ENCODE peak calls at places on chromosomes 1 and 21, in nine cellular contexts. One of them, this sample, is unnamed.

GRCh38 chr1:10726355-10726754 is 70.1 kb downstream of the CASZ1 start:
- DNase-seq in lower leg skin: no peak
- DNase-seq in stimulated activated CD8-positive, alpha-beta memory T cell treated with anti-CD3 and anti-CD28 coated beads, Interleukin-15, amount 100 ng/mL, for 1 hour: no peak
- DNase-seq in H7: no peak
- DNase-seq in SK-N-DZ: no peak
- DNase-seq in posterior cingulate gyrus: peak; percentile 43
- DNase-seq in lower lobe of right lung: peak; percentile 80
- DNase-seq in NCI-H2029 treated with DMSO at 0.1 percent for 48 hours: no peak
- DNase-seq in CD4-positive, CD25-positive, alpha-beta regulatory T cell: no peak
- DNase-seq in this sample: no peak

GRCh38 chr1:223474804-223475203 is 81.6 kb downstream of the CCDC185 start:
- DNase-seq in CD4-positive, CD25-positive, alpha-beta regulatory T cell: no peak
- DNase-seq in SK-N-DZ: no peak
- DNase-seq in posterior cingulate gyrus: no peak
- DNase-seq in lower lobe of right lung: no peak
- DNase-seq in lower leg skin: peak; percentile 81
- DNase-seq in NCI-H2029 treated with DMSO at 0.1 percent for 48 hours: no peak
- DNase-seq in H7: no peak
- DNase-seq in stimulated activated CD8-positive, alpha-beta memory T cell treated with anti-CD3 and anti-CD28 coated beads, Interleukin-15, amount 100 ng/mL, for 1 hour: no peak
- DNase-seq in this sample: no peak

GRCh38 chr1:23908453-23909341 is 4.5 kb downstream of the CNR2 start:
- DNase-seq in CD4-positive, CD25-positive, alpha-beta regulatory T cell: no peak
- DNase-seq in lower lobe of right lung: no peak
- DNase-seq in NCI-H2029 treated with DMSO at 0.1 percent for 48 hours: no peak
- DNase-seq in lower leg skin: no peak
- DNase-seq in SK-N-DZ: no peak
- DNase-seq in H7: no peak
- DNase-seq in stimulated activated CD8-positive, alpha-beta memory T cell treated with anti-CD3 and anti-CD28 coated beads, Interleukin-15, amount 100 ng/mL, for 1 hour: no peak
- DNase-seq in posterior cingulate gyrus: no peak
- DNase-seq in this sample: no peak

GRCh38 chr1:212968385-212968863 is 18.1 kb downstream of the VASH2 start:
- DNase-seq in lower lobe of right lung: no peak
- DNase-seq in SK-N-DZ: no peak
- DNase-seq in posterior cingulate gyrus: no peak
- DNase-seq in H7: no peak
- DNase-seq in stimulated activated CD8-positive, alpha-beta memory T cell treated with anti-CD3 and anti-CD28 coated beads, Interleukin-15, amount 100 ng/mL, for 1 hour: no peak
- DNase-seq in lower leg skin: no peak
- DNase-seq in CD4-positive, CD25-positive, alpha-beta regulatory T cell: no peak
- DNase-seq in NCI-H2029 treated with DMSO at 0.1 percent for 48 hours: no peak
- DNase-seq in this sample: no peak

GRCh38 chr1:94056171-94056570 is 64.8 kb downstream of the ABCA4 start:
- DNase-seq in NCI-H2029 treated with DMSO at 0.1 percent for 48 hours: no peak
- DNase-seq in posterior cingulate gyrus: no peak
- DNase-seq in lower lobe of right lung: no peak
- DNase-seq in H7: no peak
- DNase-seq in lower leg skin: no peak
- DNase-seq in CD4-positive, CD25-positive, alpha-beta regulatory T cell: no peak
- DNase-seq in stimulated activated CD8-positive, alpha-beta memory T cell treated with anti-CD3 and anti-CD28 coated beads, Interleukin-15, amount 100 ng/mL, for 1 hour: no peak
- DNase-seq in SK-N-DZ: no peak
- DNase-seq in this sample: no peak

GRCh38 chr1:20280906-20281305 is 9.8 kb upstream of the VWA5B1 start:
- DNase-seq in NCI-H2029 treated with DMSO at 0.1 percent for 48 hours: no peak
- DNase-seq in lower leg skin: no peak
- DNase-seq in stimulated activated CD8-positive, alpha-beta memory T cell treated with anti-CD3 and anti-CD28 coated beads, Interleukin-15, amount 100 ng/mL, for 1 hour: no peak
- DNase-seq in SK-N-DZ: no peak
- DNase-seq in posterior cingulate gyrus: no peak
- DNase-seq in lower lobe of right lung: no peak
- DNase-seq in H7: no peak
- DNase-seq in CD4-positive, CD25-positive, alpha-beta regulatory T cell: no peak
- DNase-seq in this sample: no peak

GRCh38 chr1:2358651-2359640 is 32.4 kb downstream of the MORN1 start:
- DNase-seq in lower lobe of right lung: peak; percentile 28
- DNase-seq in lower leg skin: peak; percentile 72
- DNase-seq in stimulated activated CD8-positive, alpha-beta memory T cell treated with anti-CD3 and anti-CD28 coated beads, Interleukin-15, amount 100 ng/mL, for 1 hour: no peak
- DNase-seq in CD4-positive, CD25-positive, alpha-beta regulatory T cell: no peak
- DNase-seq in SK-N-DZ: no peak
- DNase-seq in posterior cingulate gyrus: peak; percentile 17
- DNase-seq in NCI-H2029 treated with DMSO at 0.1 percent for 48 hours: no peak
- DNase-seq in H7: no peak
- DNase-seq in this sample: peak; percentile 66

GRCh38 chr21:30306821-30307330 is 13.2 kb downstream of the KRTAP26-1 start:
- DNase-seq in stimulated activated CD8-positive, alpha-beta memory T cell treated with anti-CD3 and anti-CD28 coated beads, Interleukin-15, amount 100 ng/mL, for 1 hour: no peak
- DNase-seq in lower leg skin: no peak
- DNase-seq in H7: no peak
- DNase-seq in CD4-positive, CD25-positive, alpha-beta regulatory T cell: no peak
- DNase-seq in lower lobe of right lung: no peak
- DNase-seq in NCI-H2029 treated with DMSO at 0.1 percent for 48 hours: no peak
- DNase-seq in posterior cingulate gyrus: no peak
- DNase-seq in SK-N-DZ: no peak
- DNase-seq in this sample: no peak

GRCh38 chr1:108050911-108051624 is 86.1 kb upstream of the VAV3 start:
- DNase-seq in NCI-H2029 treated with DMSO at 0.1 percent for 48 hours: no peak
- DNase-seq in posterior cingulate gyrus: no peak
- DNase-seq in H7: no peak
- DNase-seq in stimulated activated CD8-positive, alpha-beta memory T cell treated with anti-CD3 and anti-CD28 coated beads, Interleukin-15, amount 100 ng/mL, for 1 hour: no peak
- DNase-seq in CD4-positive, CD25-positive, alpha-beta regulatory T cell: peak; percentile 8
- DNase-seq in SK-N-DZ: no peak
- DNase-seq in lower lobe of right lung: no peak
- DNase-seq in lower leg skin: no peak
- DNase-seq in this sample: no peak

GRCh38 chr1:12546771-12547585 is 71.0 kb downstream of the DHRS3 start:
- DNase-seq in stimulated activated CD8-positive, alpha-beta memory T cell treated with anti-CD3 and anti-CD28 coated beads, Interleukin-15, amount 100 ng/mL, for 1 hour: no peak
- DNase-seq in H7: peak; percentile 40
- DNase-seq in lower lobe of right lung: peak; percentile 21
- DNase-seq in CD4-positive, CD25-positive, alpha-beta regulatory T cell: no peak
- DNase-seq in posterior cingulate gyrus: no peak
- DNase-seq in NCI-H2029 treated with DMSO at 0.1 percent for 48 hours: no peak
- DNase-seq in SK-N-DZ: no peak
- DNase-seq in lower leg skin: peak; percentile 95
- DNase-seq in this sample: peak; percentile 94

GRCh38 chr1:58249371-58249728 is 297.2 kb downstream of the OMA1 start:
- DNase-seq in CD4-positive, CD25-positive, alpha-beta regulatory T cell: no peak
- DNase-seq in lower leg skin: no peak
- DNase-seq in NCI-H2029 treated with DMSO at 0.1 percent for 48 hours: no peak
- DNase-seq in SK-N-DZ: no peak
- DNase-seq in stimulated activated CD8-positive, alpha-beta memory T cell treated with anti-CD3 and anti-CD28 coated beads, Interleukin-15, amount 100 ng/mL, for 1 hour: no peak
- DNase-seq in posterior cingulate gyrus: no peak
- DNase-seq in H7: no peak
- DNase-seq in lower lobe of right lung: no peak
- DNase-seq in this sample: no peak